ENCODE peak calls at places on chromosomes 2 and 18, in eight cellular contexts. R, P, D, U, T, J, M and F are unnamed samples.

GRCh38 chr2:236939751-236940229 is 145.9 kb upstream of the COPS8 start:
- DNase-seq in R (no peak), P (peak), D (no peak), U (no peak), T (no peak), J (no peak), M (no peak), F (no peak)

GRCh38 chr18:421236-422155 is 79.0 kb downstream of the COLEC12 start:
- DNase-seq in R (no peak), P (no peak), D (peak), U (no peak), T (no peak), J (no peak), M (no peak), F (no peak)

GRCh38 chr2:241237949-241238371 is 49.5 kb downstream of the ANO7 start:
- DNase-seq in R (no peak), P (peak), D (no peak), U (no peak), T (no peak), J (no peak), M (no peak), F (no peak)

GRCh38 chr2:161586517-161587167 is 37.6 kb upstream of the SLC4A10 start:
- DNase-seq in R (no peak), P (no peak), D (peak), U (peak), T (no peak), J (no peak), M (no peak), F (no peak)

GRCh38 chr18:54690198-54690597 is 99.2 kb downstream of the DYNAP start:
- DNase-seq in R (no peak), P (no peak), D (no peak), U (no peak), T (no peak), J (no peak), M (no peak), F (no peak)

GRCh38 chr2:235206980-235207579 is 255.3 kb downstream of the SH3BP4 start:
- DNase-seq in R (no peak), P (no peak), D (peak), U (no peak), T (no peak), J (no peak), M (no peak), F (no peak)

GRCh38 chr2:155223781-155224406 is 525.4 kb downstream of the KCNJ3 start:
- DNase-seq in R (no peak), P (no peak), D (peak), U (no peak), T (no peak), J (no peak), M (no peak), F (no peak)

GRCh38 chr2:233131991-233132390 is 71.8 kb downstream of the INPP5D start:
- DNase-seq in R (no peak), P (no peak), D (peak), U (no peak), T (no peak), J (no peak), M (no peak), F (no peak)

GRCh38 chr2:239187464-239188253 is 213.2 kb downstream of the HDAC4 start:
- DNase-seq in R (no peak), P (no peak), D (no peak), U (no peak), T (no peak), J (no peak), M (no peak), F (no peak)

GRCh38 chr2:39139511-39140237 is 18.8 kb upstream of the SOS1 start:
- DNase-seq in R (no peak), P (no peak), D (no peak), U (no peak), T (no peak), J (no peak), M (no peak), F (no peak)